ENCODE peak calls at places on chromosomes 12 and 14, in nine cellular contexts. W is AG09309, O is fibroblast of villous mesenchyme, Z is breast epithelium, X is astrocyte of the spinal cord, E is mammary epithelial cell, L is fibroblast of lung, F is tibial nerve, V is SK-N-SH. G is an unnamed sample.

GRCh38 chr12:87793134-87793533 is 236.1 kb downstream of the C12orf50 start:
- DNase-seq in L (peak), O (no peak), W (no peak), E (no peak), V (no peak), F (no peak), Z (no peak), X (peak), G (no peak)

GRCh38 chr12:53967451-53968059 is 5.4 kb upstream of the HOXC11 start:
- DNase-seq in O (no peak), L (no peak), Z (no peak), F (no peak), W (no peak), V (no peak), E (no peak), X (no peak), G (no peak)

GRCh38 chr14:24196071-24197061 is 1.1 kb upstream of the TM9SF1 start:
- DNase-seq in O (peak), L (peak), F (no peak), W (no peak), V (no peak), Z (no peak), E (peak), X (peak), G (no peak)

GRCh38 chr14:89915114-89915878 is 39.2 kb downstream of the EFCAB11 start:
- DNase-seq in X (peak), O (peak), L (peak), E (peak), V (peak), Z (peak), W (peak), F (peak), G (peak)

GRCh38 chr12:1517007-1517406 is 77.4 kb downstream of the FBXL14 start:
- DNase-seq in O (peak), F (no peak), Z (no peak), L (peak), X (peak), V (peak), W (peak), E (peak), G (no peak)

GRCh38 chr12:104294845-104295674 is 8.5 kb upstream of the EID3 start:
- DNase-seq in Z (no peak), W (no peak), O (no peak), X (no peak), V (no peak), E (no peak), L (no peak), F (no peak), G (no peak)

GRCh38 chr14:96688629-96689028 is 108.6 kb upstream of the VRK1 start:
- DNase-seq in L (no peak), Z (no peak), V (no peak), F (no peak), O (no peak), X (no peak), E (no peak), W (no peak), G (no peak)

GRCh38 chr12:63294327-63294632 is 143.3 kb upstream of the AVPR1A start:
- DNase-seq in F (no peak), V (no peak), Z (no peak), L (peak), X (peak), O (peak), W (peak), E (peak), G (no peak)

GRCh38 chr12:131603106-131604033 is 107.5 kb upstream of the SFSWAP start:
- DNase-seq in X (no peak), V (no peak), L (no peak), F (no peak), W (no peak), E (no peak), O (no peak), Z (no peak), G (no peak)

GRCh38 chr12:122374707-122375106 is 47.8 kb downstream of the CLIP1 start:
- DNase-seq in F (no peak), Z (no peak), O (no peak), X (no peak), E (no peak), L (no peak), W (no peak), V (no peak), G (no peak)

GRCh38 chr12:21183721-21184275 is 52.8 kb downstream of the SLCO1B1 start:
- DNase-seq in L (no peak), W (no peak), V (no peak), Z (no peak), F (no peak), E (no peak), X (peak), O (no peak), G (no peak)

GRCh38 chr14:49972840-49973239 is 80.0 kb downstream of the ARF6 start:
- DNase-seq in X (peak), V (no peak), L (peak), Z (peak), E (peak), W (peak), F (peak), O (peak), G (no peak)

GRCh38 chr14:88255798-88256197 is 67.3 kb downstream of the KCNK10 start:
- DNase-seq in Z (no peak), X (no peak), E (no peak), W (no peak), L (no peak), F (no peak), O (no peak), V (no peak), G (no peak)

GRCh38 chr12:70648191-70648590 is 11.0 kb upstream of the PTPRB start:
- DNase-seq in E (no peak), X (peak), F (no peak), Z (no peak), W (no peak), L (no peak), O (no peak), V (no peak), G (no peak)

GRCh38 chr12:20350495-20350894 is 17.8 kb upstream of the PDE3A start:
- DNase-seq in L (peak), E (no peak), O (peak), Z (no peak), F (no peak), V (no peak), W (peak), X (peak), G (no peak)

GRCh38 chr14:93112891-93113677 is 2.6 kb downstream of the ITPK1 start:
- DNase-seq in V (peak), O (peak), Z (peak), W (peak), E (peak), X (peak), L (peak), F (peak), G (peak)

GRCh38 chr14:64715628-64716412 is 11.6 kb downstream of the PLEKHG3 start:
- DNase-seq in X (peak), E (peak), F (no peak), V (no peak), W (no peak), L (no peak), O (no peak), Z (no peak), G (no peak)
- H3K4me3 ChIP-seq in X (peak), E (peak), F (peak), V (no peak), W (no peak), L (no peak), O (peak), Z (peak), G (no peak)

GRCh38 chr12:65829716-65830115 is 5.4 kb downstream of the HMGA2 start:
- DNase-seq in Z (no peak), E (no peak), L (no peak), V (no peak), X (no peak), F (no peak), O (no peak), W (no peak), G (no peak)
- H3K4me3 ChIP-seq in Z (no peak), E (peak), L (peak), V (peak), X (peak), F (no peak), O (no peak), W (no peak), G (no peak)

GRCh38 chr12:5213990-5214389 is 170.3 kb downstream of the KCNA5 start:
- DNase-seq in F (no peak), L (no peak), Z (no peak), E (no peak), X (no peak), O (no peak), W (no peak), V (no peak), G (no peak)
- H3K4me3 ChIP-seq in F (no peak), L (no peak), Z (no peak), E (no peak), X (no peak), O (no peak), W (no peak), V (no peak), G (no peak)

DNA sequence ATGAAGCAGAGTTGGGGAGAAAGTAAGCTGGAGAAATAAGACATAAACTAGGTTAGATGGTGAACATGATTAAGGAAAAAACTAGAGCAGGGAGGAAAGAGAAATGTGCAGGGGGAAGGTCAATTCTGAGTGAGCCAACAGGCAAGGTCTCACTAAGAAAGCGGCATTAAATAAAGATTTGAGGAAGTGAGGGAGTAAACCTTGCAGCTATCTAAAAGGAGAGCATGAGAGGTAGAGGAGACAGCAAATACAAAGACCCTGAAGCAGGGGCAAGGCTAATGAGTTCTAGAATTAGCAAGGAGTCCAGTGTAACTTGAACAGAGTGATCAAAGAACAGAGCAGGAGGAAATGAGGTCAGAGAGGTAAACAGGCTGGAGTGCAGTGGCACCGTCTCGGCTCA is 4.4 kb upstream of the SOCS2 start:
- DNase-seq in O (no peak), F (no peak), Z (no peak), L (no peak), W (no peak), V (no peak), X (no peak), E (no peak), G (no peak)
- H3K4me3 ChIP-seq in O (no peak), F (no peak), Z (no peak), L (no peak), W (no peak), V (no peak), X (no peak), E (no peak), G (no peak)

DNA sequence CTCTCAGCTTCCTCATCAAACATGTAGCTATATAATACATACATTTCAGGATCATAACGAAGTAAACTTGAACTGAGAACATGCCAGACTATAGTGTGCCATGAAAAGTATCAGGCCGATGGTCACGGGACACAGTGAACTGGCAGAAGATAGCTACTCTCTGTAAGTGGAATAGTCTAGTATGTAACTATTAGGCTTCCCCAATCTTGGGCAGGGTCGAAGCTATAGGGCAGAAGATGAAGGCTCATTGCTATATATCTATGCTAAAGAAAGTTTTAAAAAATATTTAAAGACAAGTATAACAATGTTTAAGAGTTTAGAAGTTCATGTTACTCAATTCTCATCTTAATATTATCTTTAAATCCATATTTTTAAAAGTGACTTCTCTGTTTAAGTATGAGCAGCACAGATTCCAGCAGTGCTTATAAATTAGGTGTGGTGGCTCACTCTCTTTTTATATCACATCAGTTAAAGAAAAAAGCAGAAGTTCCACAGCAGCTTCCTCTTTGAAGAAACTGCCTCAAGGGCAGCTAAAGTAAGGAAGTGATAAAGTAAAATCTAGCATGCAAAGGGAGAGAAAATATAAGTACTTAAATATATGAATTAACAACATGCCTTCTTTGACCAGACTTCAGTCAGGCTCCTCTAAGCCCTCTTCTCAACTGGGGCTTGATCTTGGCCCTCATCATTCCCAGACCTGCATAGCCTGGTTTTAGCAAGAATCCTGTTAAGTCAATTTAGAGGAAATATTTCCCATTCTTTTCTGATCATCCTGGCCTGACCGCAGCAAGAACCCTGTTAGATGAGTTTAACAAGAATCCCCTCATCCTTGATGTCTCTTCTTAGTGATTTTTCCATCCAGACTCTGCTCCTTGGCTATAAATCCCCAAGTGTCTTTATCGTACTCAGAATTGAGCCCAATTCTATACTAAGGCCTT is 8.4 kb upstream of the GLIPR1 start:
- DNase-seq in F (no peak), W (no peak), Z (no peak), O (no peak), E (no peak), L (no peak), X (no peak), V (no peak), G (no peak)
- H3K4me3 ChIP-seq in F (no peak), W (no peak), Z (no peak), O (no peak), E (no peak), L (no peak), X (no peak), V (no peak), G (no peak)

GRCh38 chr14:68897559-68898160 is 81.4 kb downstream of the ACTN1 start:
- DNase-seq in Z (no peak), E (no peak), V (no peak), W (no peak), X (no peak), L (no peak), O (no peak), F (no peak), G (no peak)
- H3K4me3 ChIP-seq in Z (no peak), E (no peak), V (no peak), W (no peak), X (no peak), L (no peak), O (no peak), F (no peak), G (no peak)

GRCh38 chr12:14256555-14257169 is 108.8 kb upstream of the ATF7IP start:
- DNase-seq in O (peak), L (peak), V (peak), X (peak), F (peak), Z (peak), E (peak), W (peak), G (peak)
- H3K4me3 ChIP-seq in O (no peak), L (no peak), V (no peak), X (no peak), F (no peak), Z (peak), E (no peak), W (no peak), G (no peak)

GRCh38 chr14:60508707-60509437 is at the start of gene SIX6:
- DNase-seq in Z (no peak), V (peak), W (no peak), X (no peak), E (no peak), F (no peak), O (no peak), L (no peak), G (peak)

GRCh38 chr14:60512952-60513554 is 4.1 kb downstream of the SIX6 start:
- DNase-seq in W (no peak), F (no peak), E (no peak), X (no peak), L (no peak), Z (no peak), O (no peak), V (no peak), G (no peak)

GRCh38 chr14:60510254-60510975 is 1.5 kb downstream of the SIX6 start:
- DNase-seq in V (no peak), W (no peak), O (no peak), Z (no peak), F (no peak), E (no peak), L (no peak), X (no peak), G (no peak)

GRCh38 chr14:60509438-60510253 is 700 bp downstream of the SIX6 start:
- DNase-seq in O (no peak), E (peak), W (no peak), V (peak), F (no peak), L (no peak), X (no peak), Z (no peak), G (no peak)

DNA sequence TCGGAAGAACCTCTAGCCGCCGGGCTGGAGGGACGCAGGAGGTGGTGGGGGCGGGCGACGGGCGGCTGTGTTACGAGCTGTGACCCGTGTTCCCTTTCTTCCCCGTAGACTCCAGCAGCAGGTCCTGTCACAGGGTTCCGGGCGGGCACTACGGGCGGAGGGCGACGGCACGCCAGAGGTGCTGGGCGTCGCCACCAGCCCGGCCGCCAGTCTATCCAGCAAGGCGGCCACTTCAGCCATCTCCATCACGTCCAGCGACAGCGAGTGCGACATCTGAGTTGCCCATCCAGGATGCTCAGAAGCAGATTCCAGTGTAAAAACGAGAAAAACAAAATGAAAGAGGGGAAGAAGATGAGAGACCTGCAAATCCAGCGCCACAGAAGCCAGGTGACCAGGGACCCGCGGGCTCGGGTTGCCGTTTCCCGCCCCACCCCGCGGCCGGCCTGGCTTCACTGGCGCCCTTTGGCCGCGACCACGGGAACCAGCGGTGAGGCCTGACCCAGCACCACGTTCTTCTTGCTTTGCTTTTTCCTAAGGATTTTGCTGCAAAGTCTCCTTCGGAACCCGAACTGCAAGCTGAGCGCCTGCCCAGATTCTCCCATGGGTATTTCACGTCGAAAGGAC is 2.1 kb downstream of the SIX6 start:
- DNase-seq in X (no peak), E (no peak), F (no peak), W (no peak), O (no peak), L (no peak), Z (no peak), V (peak), G (no peak)
- H3K4me3 ChIP-seq in X (no peak), E (no peak), F (no peak), W (no peak), O (no peak), L (no peak), Z (peak), V (no peak), G (no peak)

G was measured in LNCaP clone FGC.